ENCODE peak calls at places on chromosomes 16 and 17, in four cellular contexts. D, H, S and T are unnamed samples.

GRCh38 chr16:69937465-69937951 is 13.6 kb upstream of the CLEC18A start:
- DNase-seq in D (no peak), H (no peak), S (no peak), T (no peak)

GRCh38 chr16:88455610-88456355 is 2.7 kb downstream of the ZFPM1 start:
- DNase-seq in D (no peak), H (peak), S (no peak), T (peak)

GRCh38 chr17:18004901-18005305 is 32.2 kb downstream of the DRC3 start:
- DNase-seq in D (no peak), H (no peak), S (no peak), T (no peak)

GRCh38 chr17:35529868-35530267 is 7.6 kb downstream of the SLFN12L start:
- DNase-seq in D (no peak), H (no peak), S (no peak), T (no peak)

GRCh38 chr16:89114159-89114981 is 20.7 kb downstream of the ACSF3 start:
- DNase-seq in D (no peak), H (no peak), S (no peak), T (no peak)

GRCh38 chr16:16028311-16028999 is 79.0 kb downstream of the ABCC1 start:
- DNase-seq in D (no peak), H (no peak), S (no peak), T (no peak)

GRCh38 chr16:24281466-24281865 is 25.3 kb downstream of the CACNG3 start:
- DNase-seq in D (no peak), H (no peak), S (no peak), T (no peak)

GRCh38 chr17:39235555-39236221 is 9.9 kb upstream of the STAC2 start:
- DNase-seq in D (peak), H (no peak), S (no peak), T (no peak)

GRCh38 chr17:28481081-28481571 is 7.7 kb downstream of the SLC13A2 start:
- DNase-seq in D (no peak), H (no peak), S (no peak), T (no peak)

GRCh38 chr17:44915321-44915726 is at the start of gene GFAP:
- DNase-seq in D (no peak), H (peak), S (no peak), T (no peak)

GRCh38 chr17:73950515-73950914 is 253.0 kb upstream of the RPL38 start:
- DNase-seq in D (no peak), H (no peak), S (no peak), T (no peak)

GRCh38 chr17:3877220-3877619 is 15.6 kb downstream of the CAMKK1 start:
- DNase-seq in D (no peak), H (no peak), S (no peak), T (no peak)